ENCODE peak calls at places on chromosomes 11 and 22, in four cellular contexts. J, F, H and K are unnamed samples.

GRCh38 chr11:47438721-47439120 is 10.2 kb downstream of the RAPSN start:
- DNase-seq in J (no peak), F (no peak), H (no peak), K (no peak)

GRCh38 chr11:14980854-14981253 is 8.7 kb upstream of the CALCA start:
- DNase-seq in J (no peak), F (peak), H (no peak), K (no peak)

GRCh38 chr11:133163463-133164419 is 368.6 kb downstream of the OPCML start:
- DNase-seq in J (no peak), F (peak), H (no peak), K (no peak)

GRCh38 chr11:13247606-13248320 is 29.8 kb upstream of the BMAL1 start:
- DNase-seq in J (no peak), F (no peak), H (no peak), K (no peak)

GRCh38 chr22:43750751-43751150 is 61.4 kb downstream of the EFCAB6 start:
- DNase-seq in J (no peak), F (no peak), H (no peak), K (no peak)

GRCh38 chr11:11332141-11332710 is 20.8 kb downstream of the CSNK2A3 start:
- DNase-seq in J (no peak), F (no peak), H (no peak), K (no peak)

GRCh38 chr22:26401726-26402125 is 27.3 kb upstream of the ASPHD2 start:
- DNase-seq in J (no peak), F (peak), H (no peak), K (no peak)

GRCh38 chr11:111938687-111939160 is 1.6 kb downstream of the DIXDC1 start:
- DNase-seq in J (no peak), F (no peak), H (peak), K (no peak)

GRCh38 chr22:31192513-31192912 is 19.6 kb upstream of the LIMK2 start:
- DNase-seq in J (no peak), F (peak), H (no peak), K (no peak)